ENCODE peak calls at places on chromosomes 1 and 21, in seven cellular contexts. S is dorsolateral prefrontal cortex, A is SK-N-SH, J is breast epithelium, U is gastrocnemius medialis, T is choroid plexus epithelial cell, O is foreskin fibroblast. C is an unnamed sample.

GRCh38 chr1:32208891-32209309 is at the start of gene DCDC2B:
- DNase-seq in S (no peak), A (peak), J (peak), U (no peak), T (peak), O (peak), C (peak)

GRCh38 chr1:185776521-185776920 is 42.3 kb downstream of the HMCN1 start:
- DNase-seq in S (no peak), A (no peak), J (no peak), U (no peak), T (no peak), O (peak), C (no peak)

GRCh38 chr1:85555867-85556577 is 24.5 kb upstream of the CCN1 start:
- DNase-seq in S (no peak), A (no peak), J (no peak), U (peak), T (no peak), O (peak), C (peak)

GRCh38 chr1:74689800-74690696 is 16.5 kb upstream of the ERICH3 start:
- DNase-seq in S (peak), A (peak), J (no peak), U (no peak), T (peak), O (peak), C (peak)

GRCh38 chr1:235986869-235987268 is 78.0 kb downstream of the NID1 start:
- DNase-seq in S (no peak), A (no peak), J (no peak), U (no peak), T (no peak), O (no peak), C (no peak)

GRCh38 chr1:44212355-44213221 is 683 bp upstream of the DMAP1 start:
- DNase-seq in S (no peak), A (no peak), J (no peak), U (no peak), T (no peak), O (no peak), C (peak)

GRCh38 chr1:36889478-36889845 is 144.9 kb downstream of the GRIK3 start:
- DNase-seq in S (no peak), A (no peak), J (no peak), U (no peak), T (no peak), O (no peak), C (no peak)

GRCh38 chr1:54986532-54986931 is 6.1 kb downstream of the TMEM61 start:
- DNase-seq in S (no peak), A (no peak), J (no peak), U (no peak), T (no peak), O (no peak), C (no peak)

GRCh38 chr1:91549041-91549735 is 48.5 kb downstream of the CDC7 start:
- DNase-seq in S (no peak), A (no peak), J (no peak), U (no peak), T (no peak), O (no peak), C (no peak)

GRCh38 chr1:53639251-53639721 is 99.7 kb downstream of the GLIS1 start:
- DNase-seq in S (no peak), A (no peak), J (peak), U (no peak), T (no peak), O (peak), C (peak)

GRCh38 chr1:173733912-173734311 is 19.1 kb downstream of the KLHL20 start:
- DNase-seq in S (no peak), A (no peak), J (no peak), U (no peak), T (no peak), O (no peak), C (no peak)

GRCh38 chr1:198605880-198606458 is 32.9 kb upstream of the PTPRC start:
- DNase-seq in S (no peak), A (no peak), J (no peak), U (no peak), T (peak), O (peak), C (peak)

GRCh38 chr1:10733967-10734366 is 62.5 kb downstream of the CASZ1 start:
- DNase-seq in S (no peak), A (no peak), J (no peak), U (no peak), T (no peak), O (no peak), C (peak)

GRCh38 chr1:9291914-9292360 is 757 bp upstream of the SPSB1 start:
- DNase-seq in S (no peak), A (peak), J (no peak), U (no peak), T (peak), O (peak), C (peak)

GRCh38 chr1:77538956-77539509 is 143.4 kb downstream of the ZZZ3 start:
- DNase-seq in S (no peak), A (no peak), J (no peak), U (no peak), T (peak), O (peak), C (peak)

GRCh38 chr21:44994016-44994365 is 54.2 kb downstream of the SLX9 start:
- DNase-seq in S (no peak), A (no peak), J (no peak), U (peak), T (no peak), O (no peak), C (no peak)

GRCh38 chr1:239255628-239256160 is 130.7 kb upstream of the CHRM3 start:
- DNase-seq in S (no peak), A (no peak), J (no peak), U (no peak), T (no peak), O (no peak), C (no peak)

GRCh38 chr1:151401860-151402259 is 2.5 kb downstream of the PSMB4 start:
- DNase-seq in S (no peak), A (no peak), J (no peak), U (no peak), T (peak), O (no peak), C (no peak)

GRCh38 chr1:36464605-36465393 is 615 bp upstream of the MRPS15 start:
- DNase-seq in S (no peak), A (no peak), J (no peak), U (no peak), T (peak), O (no peak), C (peak)

GRCh38 chr1:67535474-67535873 is 105.3 kb upstream of the SERBP1 start:
- DNase-seq in S (peak), A (peak), J (peak), U (peak), T (peak), O (peak), C (peak)

GRCh38 chr1:179001451-179001850 is 24.2 kb upstream of the FAM20B start:
- DNase-seq in S (no peak), A (no peak), J (no peak), U (no peak), T (no peak), O (no peak), C (no peak)

GRCh38 chr21:16870116-16870515 is 642.7 kb upstream of the CXADR start:
- DNase-seq in S (no peak), A (no peak), J (no peak), U (no peak), T (peak), O (peak), C (peak)

GRCh38 chr1:78840447-78841251 is 165.9 kb downstream of the ADGRL4 start:
- DNase-seq in S (no peak), A (no peak), J (no peak), U (no peak), T (peak), O (peak), C (peak)

GRCh38 chr1:48753293-48753692 is 23.4 kb downstream of the BEND5 start:
- DNase-seq in S (no peak), A (no peak), J (no peak), U (no peak), T (no peak), O (peak), C (no peak)

GRCh38 chr1:53460666-53461328 is 1.6 kb downstream of the DMRTB1 start:
- DNase-seq in S (no peak), A (no peak), J (no peak), U (no peak), T (no peak), O (no peak), C (no peak)

GRCh38 chr1:243740255-243740999 is 109.6 kb downstream of the AKT3 start:
- DNase-seq in S (no peak), A (no peak), J (no peak), U (no peak), T (peak), O (peak), C (no peak)

GRCh38 chr21:31988492-31989285 is 115.9 kb downstream of the HUNK start:
- DNase-seq in S (no peak), A (no peak), J (no peak), U (no peak), T (no peak), O (peak), C (peak)

GRCh38 chr1:200724064-200724463 is 14.6 kb upstream of the CAMSAP2 start:
- DNase-seq in S (no peak), A (no peak), J (no peak), U (no peak), T (no peak), O (peak), C (peak)

GRCh38 chr21:32484706-32485380 is 72.3 kb downstream of the EVA1C start:
- DNase-seq in S (peak), A (no peak), J (no peak), U (no peak), T (no peak), O (no peak), C (no peak)

GRCh38 chr1:184801503-184801902 is 46.8 kb upstream of the EDEM3 start:
- DNase-seq in S (no peak), A (no peak), J (peak), U (peak), T (peak), O (peak), C (peak)

GRCh38 chr1:210251680-210252490 is 19.3 kb downstream of the SERTAD4 start:
- DNase-seq in S (peak), A (no peak), J (no peak), U (no peak), T (no peak), O (no peak), C (no peak)

GRCh38 chr1:36304970-36305914 is 926 bp upstream of the SH3D21 start:
- DNase-seq in S (no peak), A (no peak), J (no peak), U (no peak), T (no peak), O (peak), C (peak)

GRCh38 chr21:40054403-40054802 is 187.2 kb downstream of the PCP4 start:
- DNase-seq in S (no peak), A (no peak), J (peak), U (no peak), T (no peak), O (no peak), C (peak)

GRCh38 chr1:247386695-247387094 is 29.3 kb upstream of the NLRP3 start:
- DNase-seq in S (no peak), A (no peak), J (no peak), U (no peak), T (peak), O (peak), C (peak)

GRCh38 chr1:159171688-159172501 is 480 bp downstream of the CADM3 start:
- DNase-seq in S (peak), A (no peak), J (no peak), U (no peak), T (no peak), O (no peak), C (no peak)

GRCh38 chr1:119449964-119450363 is 35.0 kb downstream of the HSD3B2 start:
- DNase-seq in S (no peak), A (no peak), J (no peak), U (no peak), T (no peak), O (no peak), C (no peak)

GRCh38 chr1:189851806-189852367 is 625.8 kb downstream of the BRINP3 start:
- DNase-seq in S (no peak), A (no peak), J (no peak), U (no peak), T (no peak), O (no peak), C (no peak)

GRCh38 chr21:41916888-41917433 is 36.9 kb downstream of the C2CD2 start:
- DNase-seq in S (no peak), A (no peak), J (no peak), U (no peak), T (no peak), O (no peak), C (no peak)
- TF ChIP-seq CTCF in S (no peak), A (no peak), J (no peak), U (no peak), T (no peak), O (no peak), C (no peak)

DNA sequence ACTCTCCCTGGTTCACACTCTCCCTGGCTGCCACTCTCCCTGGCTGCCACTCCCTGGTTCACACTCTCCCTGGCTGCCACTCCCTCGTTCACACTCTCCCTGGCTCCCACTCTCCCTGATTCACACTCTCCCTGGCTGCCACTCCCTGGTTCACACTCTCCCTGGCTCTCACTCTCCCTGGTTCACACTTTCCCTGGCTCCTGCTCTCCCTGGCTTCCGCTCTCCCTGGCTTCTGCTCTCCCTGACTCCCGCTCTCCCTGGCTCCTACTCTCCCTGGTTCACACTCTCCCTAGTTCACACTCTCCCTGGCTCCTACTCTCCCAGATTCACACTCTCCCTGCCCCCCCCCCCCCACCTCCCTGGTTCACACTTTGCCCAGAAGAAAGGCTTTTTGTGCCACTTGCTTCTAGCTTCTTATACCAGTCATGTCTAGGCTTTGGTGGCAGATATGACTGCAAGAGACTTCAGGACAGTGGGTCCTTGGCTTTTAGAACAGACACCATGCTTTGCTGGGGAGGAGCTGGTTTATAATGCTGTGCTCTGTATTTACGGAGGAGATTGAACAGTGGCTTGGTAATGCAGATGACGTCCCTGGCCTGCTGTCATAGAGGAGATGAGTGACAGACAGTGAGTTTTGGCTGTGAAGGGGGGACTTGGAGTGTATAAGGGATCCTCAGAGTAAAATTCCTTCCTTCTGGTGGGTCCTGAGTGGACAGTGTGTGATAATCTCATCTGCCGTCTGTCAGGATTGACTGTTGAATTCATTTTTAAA is 17.0 kb downstream of the COQ8A start:
- DNase-seq in S (no peak), A (no peak), J (no peak), U (no peak), T (no peak), O (no peak), C (no peak)
- H3K4me3 ChIP-seq in S (no peak), A (no peak), J (no peak), U (peak), T (no peak), O (no peak), C (no peak)

GRCh38 chr1:208132287-208132882 is 111.8 kb downstream of the PLXNA2 start:
- DNase-seq in S (peak), A (peak), J (peak), U (peak), T (peak), O (peak), C (peak)
- TF ChIP-seq CTCF in S (peak), A (peak), J (peak), U (peak), T (peak), O (peak), C (peak)

GRCh38 chr1:154611150-154611865 is 3.3 kb upstream of the ADAR start:
- DNase-seq in S (no peak), A (no peak), J (no peak), U (no peak), T (no peak), O (no peak), C (no peak)

GRCh38 chr1:154608522-154609294 is 722 bp upstream of the ADAR start:
- DNase-seq in S (peak), A (peak), J (no peak), U (no peak), T (peak), O (peak), C (peak)

GRCh38 chr1:154607084-154607747 is 770 bp downstream of the ADAR start:
- DNase-seq in S (peak), A (peak), J (no peak), U (no peak), T (peak), O (peak), C (peak)

GRCh38 chr1:154607748-154608521 is at the start of gene ADAR:
- DNase-seq in S (peak), A (peak), J (peak), U (peak), T (peak), O (peak), C (peak)

GRCh38 chr1:154609398-154610380 is 1.7 kb upstream of the ADAR start:
- DNase-seq in S (no peak), A (no peak), J (no peak), U (no peak), T (no peak), O (peak), C (peak)
- H3K4me3 ChIP-seq in S (no peak), A (no peak), J (no peak), U (no peak), T (no peak), O (no peak), C (no peak)

DNA sequence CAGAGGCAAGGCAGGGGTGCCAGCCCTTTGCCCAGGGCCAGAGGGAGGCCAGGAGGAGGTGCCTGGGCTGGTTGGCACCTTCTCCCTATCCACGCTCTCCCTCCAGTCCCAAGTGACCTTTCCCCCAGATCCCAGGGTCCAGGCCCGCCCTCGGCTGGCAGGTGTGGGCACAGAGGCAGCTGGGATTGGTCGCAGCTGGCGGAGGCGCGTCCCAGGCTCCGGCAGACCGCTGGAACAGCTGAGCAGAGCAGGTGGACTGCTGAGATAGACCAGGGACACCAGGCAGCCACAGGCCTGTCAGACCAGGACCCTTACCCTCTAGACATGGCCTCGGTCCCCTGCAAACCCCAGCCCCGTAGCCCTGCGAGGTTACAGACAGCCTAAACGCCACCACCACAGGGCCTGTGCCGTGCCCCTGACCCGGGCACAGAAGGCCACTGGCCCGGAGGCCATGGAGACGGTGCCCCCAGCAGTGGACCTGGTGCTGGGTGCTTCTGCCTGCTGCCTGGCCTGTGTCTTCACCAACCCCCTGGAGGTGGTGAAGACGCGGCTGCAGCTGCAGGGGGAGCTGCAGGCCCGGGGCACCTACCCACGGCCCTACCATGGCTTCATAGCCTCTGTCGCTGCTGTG is at the start of gene SLC25A34:
- DNase-seq in S (no peak), A (no peak), J (no peak), U (peak), T (no peak), O (no peak), C (peak)
- TF ChIP-seq CTCF in S (no peak), A (no peak), J (no peak), U (no peak), T (no peak), O (no peak), C (no peak)

C was measured in bronchial epithelial cell.